ENCODE peak calls at places on chromosome 9, in nine cellular contexts. Y is RKO, P is adrenal gland, F is hippocampal formation, O is fibroblast of the aortic adventitia, J is T47D, S is body of pancreas, B is nucleus accumbens, X is A673. H is an unnamed sample.
A peak's percentile ranks its signal among the peaks of the same experiment; 100 is the strongest.

GRCh38 chr9:115109486-115109885 is 8.5 kb downstream of the TNC start:
- DNase-seq in Y (peak; percentile 31), P (no peak), F (no peak), O (peak; percentile 68), J (no peak), S (no peak), B (no peak), X (peak; percentile 36), H (peak; percentile 65)

GRCh38 chr9:131776473-131776872 is 36.6 kb upstream of the RAPGEF1 start:
- DNase-seq in Y (peak; percentile 62), P (no peak), F (no peak), O (peak; percentile 52), J (peak; percentile 67), S (no peak), B (no peak), X (peak; percentile 49), H (peak; percentile 55)

GRCh38 chr9:96014078-96014477 is 138.6 kb downstream of the ERCC6L2 start:
- DNase-seq in Y (no peak), P (no peak), F (no peak), O (no peak), J (no peak), S (no peak), B (no peak), X (no peak), H (no peak)

GRCh38 chr9:129995409-129996160 is 47.4 kb downstream of the FNBP1 start:
- DNase-seq in Y (peak; percentile 71), P (no peak), F (no peak), O (peak; percentile 63), J (no peak), S (no peak), B (no peak), X (no peak), H (peak; percentile 88)

GRCh38 chr9:92173318-92173717 is 58.1 kb upstream of the SPTLC1 start:
- DNase-seq in Y (no peak), P (no peak), F (no peak), O (no peak), J (no peak), S (no peak), B (no peak), X (no peak), H (no peak)

GRCh38 chr9:77599492-77599891 is 48.6 kb downstream of the GNA14 start:
- DNase-seq in Y (no peak), P (no peak), F (no peak), O (no peak), J (no peak), S (no peak), B (no peak), X (no peak), H (no peak)

GRCh38 chr9:77016111-77016525 is 3.3 kb upstream of the FOXB2 start:
- DNase-seq in Y (no peak), P (no peak), F (no peak), O (no peak), J (no peak), S (no peak), B (no peak), X (no peak), H (no peak)

GRCh38 chr9:110942522-110942921 is 95.7 kb downstream of the LPAR1 start:
- DNase-seq in Y (no peak), P (no peak), F (no peak), O (peak; percentile 62), J (no peak), S (no peak), B (no peak), X (no peak), H (no peak)

GRCh38 chr9:30065888-30066287 is 2318.6 kb upstream of the ACO1 start:
- DNase-seq in Y (no peak), P (no peak), F (no peak), O (no peak), J (peak; percentile 5), S (no peak), B (no peak), X (no peak), H (no peak)

GRCh38 chr9:83965350-83966208 is 14.4 kb downstream of the HNRNPK start:
- DNase-seq in Y (no peak), P (no peak), F (no peak), O (peak; percentile 52), J (no peak), S (no peak), B (no peak), X (no peak), H (no peak)

GRCh38 chr9:134597957-134598883 is 43.4 kb upstream of the COL5A1 start:
- DNase-seq in Y (no peak), P (no peak), F (no peak), O (no peak), J (no peak), S (no peak), B (no peak), X (no peak), H (no peak)

GRCh38 chr9:116342071-116342470 is 188.5 kb downstream of the PAPPA start:
- DNase-seq in Y (no peak), P (no peak), F (no peak), O (no peak), J (no peak), S (no peak), B (no peak), X (peak; percentile 39), H (no peak)

GRCh38 chr9:12784461-12785250 is 9.8 kb downstream of the LURAP1L start:
- DNase-seq in Y (peak; percentile 85), P (peak; percentile 73), F (no peak), O (peak; percentile 78), J (no peak), S (peak; percentile 70), B (no peak), X (no peak), H (peak; percentile 99)

GRCh38 chr9:12708562-12709298 is 15.5 kb downstream of the TYRP1 start:
- DNase-seq in Y (peak; percentile 85), P (no peak), F (no peak), O (peak; percentile 75), J (no peak), S (no peak), B (no peak), X (no peak), H (peak; percentile 76)

GRCh38 chr9:4413856-4414255 is 76.4 kb upstream of the SLC1A1 start:
- DNase-seq in Y (no peak), P (no peak), F (no peak), O (peak; percentile 59), J (no peak), S (no peak), B (no peak), X (no peak), H (no peak)

GRCh38 chr9:75852746-75853145 is 37.7 kb upstream of the PCSK5 start:
- DNase-seq in Y (no peak), P (no peak), F (no peak), O (no peak), J (no peak), S (no peak), B (no peak), X (no peak), H (peak; percentile 17)

GRCh38 chr9:120344230-120344629 is 235.7 kb downstream of the CDK5RAP2 start:
- DNase-seq in Y (peak; percentile 87), P (peak; percentile 23), F (no peak), O (peak; percentile 62), J (no peak), S (no peak), B (no peak), X (no peak), H (peak; percentile 96)

GRCh38 chr9:126611188-126611587 is 2.5 kb upstream of the LMX1B start:
- DNase-seq in Y (no peak), P (no peak), F (no peak), O (no peak), J (no peak), S (no peak), B (no peak), X (no peak), H (no peak)

GRCh38 chr9:20197976-20198685 is 409.3 kb upstream of the SLC24A2 start:
- DNase-seq in Y (no peak), P (no peak), F (no peak), O (no peak), J (peak; percentile 12), S (no peak), B (no peak), X (no peak), H (peak; percentile 86)

GRCh38 chr9:5951686-5952211 is 61.1 kb downstream of the MLANA start:
- DNase-seq in Y (no peak), P (no peak), F (no peak), O (peak; percentile 64), J (no peak), S (no peak), B (no peak), X (no peak), H (peak; percentile 43)

GRCh38 chr9:112184946-112185345 is 9.8 kb upstream of the SUSD1 start:
- DNase-seq in Y (no peak), P (no peak), F (no peak), O (no peak), J (no peak), S (no peak), B (no peak), X (no peak), H (no peak)

GRCh38 chr9:137310190-137311052 is 8.3 kb upstream of the NRARP start:
- DNase-seq in Y (no peak), P (peak; percentile 13), F (no peak), O (no peak), J (peak; percentile 84), S (peak; percentile 76), B (no peak), X (no peak), H (peak; percentile 82)

GRCh38 chr9:128020692-128021091 is 39.9 kb upstream of the EEIG1 start:
- DNase-seq in Y (no peak), P (no peak), F (no peak), O (no peak), J (no peak), S (no peak), B (no peak), X (no peak), H (no peak)

GRCh38 chr9:114072181-114073140 is 5.6 kb downstream of the AMBP start:
- DNase-seq in Y (no peak), P (peak; percentile 35), F (peak; percentile 34), O (peak; percentile 84), J (no peak), S (peak; percentile 75), B (no peak), X (peak; percentile 23), H (peak; percentile 30)

GRCh38 chr9:76292658-76293057 is 101.6 kb downstream of the RFK start:
- DNase-seq in Y (no peak), P (no peak), F (no peak), O (no peak), J (no peak), S (no peak), B (no peak), X (no peak), H (no peak)

GRCh38 chr9:71355884-71356283 is 234.5 kb upstream of the TRPM3 start:
- DNase-seq in Y (no peak), P (no peak), F (no peak), O (no peak), J (no peak), S (no peak), B (no peak), X (no peak), H (no peak)

GRCh38 chr9:78356634-78357033 is 59.7 kb downstream of the PSAT1 start:
- DNase-seq in Y (no peak), P (no peak), F (no peak), O (no peak), J (no peak), S (no peak), B (no peak), X (no peak), H (no peak)

H was measured in epithelial cell of esophagus.